ENCODE peak calls at places on chromosome 6, in ten cellular contexts. E is transverse colon; G is fibroblast of gingiva; Y is HS-27A; J is stomach; T is memory B cell; P is naive thymus-derived CD4-positive, alpha-beta T cell; W is Right ventricle myocardium inferior; I is stimulated activated naive CD4-positive, alpha-beta T cell; K is effector memory CD4-positive, alpha-beta T cell. L is an unnamed sample.

GRCh38 chr6:159324599-159324998 is 155.4 kb downstream of the FNDC1 start:
- DNase-seq in E (no peak), G (no peak), Y (no peak), J (no peak), T (no peak), P (no peak), W (no peak), I (no peak), K (no peak), L (no peak)

GRCh38 chr6:170284866-170285469 is 5.9 kb downstream of the DLL1 start:
- DNase-seq in E (no peak), G (no peak), Y (no peak), J (peak; percentile 17), T (no peak), P (no peak), W (no peak), I (no peak), K (no peak), L (no peak)

GRCh38 chr6:17714879-17715860 is 8.4 kb upstream of the NUP153 start:
- DNase-seq in E (no peak), G (peak; percentile 72), Y (peak; percentile 92), J (no peak), T (no peak), P (no peak), W (no peak), I (no peak), K (no peak), L (peak; percentile 79)

GRCh38 chr6:5998741-5999687 is 7.7 kb downstream of the NRN1 start:
- DNase-seq in E (no peak), G (no peak), Y (no peak), J (no peak), T (peak; percentile 39), P (no peak), W (no peak), I (no peak), K (no peak), L (no peak)

GRCh38 chr6:132811276-132811675 is 3.1 kb upstream of the RPS12 start:
- DNase-seq in E (no peak), G (no peak), Y (no peak), J (no peak), T (no peak), P (no peak), W (no peak), I (no peak), K (no peak), L (peak; percentile 78)

GRCh38 chr6:41571066-41571780 is 25.0 kb downstream of the FOXP4 start:
- DNase-seq in E (no peak), G (no peak), Y (no peak), J (no peak), T (no peak), P (no peak), W (no peak), I (no peak), K (no peak), L (no peak)

GRCh38 chr6:162099685-162100084 is 627.9 kb downstream of the PRKN start:
- DNase-seq in E (no peak), G (peak; percentile 95), Y (no peak), J (no peak), T (no peak), P (no peak), W (no peak), I (no peak), K (no peak), L (no peak)

GRCh38 chr6:145815875-145816274 is 1.3 kb upstream of the FBXO30 start:
- DNase-seq in E (no peak), G (no peak), Y (no peak), J (no peak), T (peak; percentile 10), P (no peak), W (no peak), I (no peak), K (no peak), L (no peak)

GRCh38 chr6:12709116-12709515 is 7.5 kb upstream of the PHACTR1 start:
- DNase-seq in E (no peak), G (no peak), Y (no peak), J (no peak), T (no peak), P (no peak), W (no peak), I (no peak), K (no peak), L (peak; percentile 85)

GRCh38 chr6:101509556-101509955 is 116.0 kb downstream of the GRIK2 start:
- DNase-seq in E (no peak), G (no peak), Y (no peak), J (no peak), T (no peak), P (no peak), W (no peak), I (no peak), K (no peak), L (peak; percentile 8)

GRCh38 chr6:151478670-151479069 is 15.1 kb upstream of the CCDC170 start:
- DNase-seq in E (no peak), G (no peak), Y (no peak), J (no peak), T (no peak), P (no peak), W (no peak), I (no peak), K (no peak), L (no peak)

GRCh38 chr6:144718431-144718830 is 433.3 kb downstream of the UTRN start:
- DNase-seq in E (no peak), G (no peak), Y (peak; percentile 14), J (no peak), T (no peak), P (no peak), W (no peak), I (no peak), K (no peak), L (peak; percentile 20)

GRCh38 chr6:72522735-72523141 is 99.1 kb upstream of the KCNQ5 start:
- DNase-seq in E (no peak), G (no peak), Y (no peak), J (no peak), T (no peak), P (peak; percentile 11), W (no peak), I (peak; percentile 41), K (no peak), L (no peak)

GRCh38 chr6:154536922-154537449 is 26.5 kb upstream of the CNKSR3 start:
- DNase-seq in E (no peak), G (no peak), Y (no peak), J (no peak), T (no peak), P (no peak), W (no peak), I (no peak), K (no peak), L (no peak)

GRCh38 chr6:89508755-89509563 is 76.0 kb downstream of the ANKRD6 start:
- DNase-seq in E (no peak), G (no peak), Y (no peak), J (peak; percentile 58), T (no peak), P (no peak), W (no peak), I (no peak), K (no peak), L (peak; percentile 73)

GRCh38 chr6:139472341-139473038 is 98.0 kb upstream of the CITED2 start:
- DNase-seq in E (no peak), G (peak; percentile 45), Y (no peak), J (no peak), T (no peak), P (no peak), W (no peak), I (no peak), K (no peak), L (no peak)

GRCh38 chr6:106253194-106253593 is 72.4 kb downstream of the ATG5 start:
- DNase-seq in E (no peak), G (peak; percentile 52), Y (no peak), J (no peak), T (no peak), P (no peak), W (no peak), I (no peak), K (no peak), L (peak; percentile 74)

GRCh38 chr6:169101036-169101805 is 152.4 kb downstream of the THBS2 start:
- DNase-seq in E (no peak), G (no peak), Y (no peak), J (no peak), T (no peak), P (no peak), W (no peak), I (no peak), K (no peak), L (no peak)

GRCh38 chr6:20534906-20535305 is 649 bp downstream of the CDKAL1 start:
- DNase-seq in E (no peak), G (no peak), Y (no peak), J (no peak), T (no peak), P (peak; percentile 27), W (no peak), I (peak; percentile 40), K (no peak), L (no peak)

GRCh38 chr6:159267165-159267564 is 98.0 kb downstream of the FNDC1 start:
- DNase-seq in E (no peak), G (no peak), Y (no peak), J (no peak), T (no peak), P (no peak), W (no peak), I (no peak), K (no peak), L (no peak)

GRCh38 chr6:17710331-17710730 is 3.6 kb upstream of the NUP153 start:
- DNase-seq in E (no peak), G (peak; percentile 71), Y (no peak), J (no peak), T (no peak), P (no peak), W (no peak), I (no peak), K (no peak), L (no peak)

GRCh38 chr6:127441881-127442280 is 17.3 kb downstream of the KIAA0408 start:
- DNase-seq in E (no peak), G (no peak), Y (no peak), J (no peak), T (no peak), P (no peak), W (no peak), I (no peak), K (no peak), L (no peak)

GRCh38 chr6:169669889-169670288 is 31.9 kb downstream of the WDR27 start:
- DNase-seq in E (no peak), G (no peak), Y (no peak), J (no peak), T (no peak), P (no peak), W (no peak), I (no peak), K (no peak), L (no peak)

GRCh38 chr6:91449539-91449938 is 862.7 kb upstream of the MAP3K7 start:
- DNase-seq in E (no peak), G (no peak), Y (no peak), J (no peak), T (no peak), P (no peak), W (no peak), I (no peak), K (no peak), L (no peak)

GRCh38 chr6:57040011-57040410 is 6.5 kb upstream of the KIAA1586 start:
- DNase-seq in E (no peak), G (no peak), Y (no peak), J (no peak), T (no peak), P (no peak), W (no peak), I (no peak), K (no peak), L (peak; percentile 5)

GRCh38 chr6:3731700-3732099 is 19.8 kb downstream of the PXDC1 start:
- DNase-seq in E (no peak), G (no peak), Y (no peak), J (no peak), T (no peak), P (no peak), W (no peak), I (no peak), K (no peak), L (no peak)

GRCh38 chr6:136016228-136017225 is 165.0 kb downstream of the PDE7B start:
- DNase-seq in E (no peak), G (peak; percentile 26), Y (no peak), J (peak; percentile 38), T (no peak), P (no peak), W (no peak), I (no peak), K (no peak), L (no peak)

GRCh38 chr6:150038202-150038830 is 13.0 kb upstream of the RAET1L start:
- DNase-seq in E (no peak), G (no peak), Y (no peak), J (no peak), T (no peak), P (no peak), W (peak; percentile 44), I (no peak), K (no peak), L (no peak)